ENCODE peak calls at places on chromosomes 11 and 22, in ten cellular contexts. P, N, V, J, R, X, E, Z, M and F are unnamed samples.

GRCh38 chr11:76469141-76469540 is 24.3 kb downstream of the EMSY start:
- DNase-seq in V (no peak), Z (no peak), E (no peak), M (no peak), N (no peak), R (no peak), J (no peak), P (no peak), X (no peak), F (no peak)

GRCh38 chr11:8297781-8298440 is 34.2 kb upstream of the LMO1 start:
- DNase-seq in N (no peak), X (no peak), M (no peak), P (no peak), J (no peak), E (no peak), Z (no peak), R (no peak), V (no peak), F (no peak)

GRCh38 chr11:9130297-9130696 is 38.9 kb upstream of the SCUBE2 start:
- DNase-seq in J (no peak), E (no peak), P (no peak), N (no peak), M (no peak), Z (no peak), V (no peak), X (no peak), R (no peak), F (no peak)

GRCh38 chr22:37169412-37169811 is 18.6 kb downstream of the C1QTNF6 start:
- DNase-seq in V (no peak), E (no peak), N (peak; percentile 10), R (no peak), M (no peak), P (no peak), J (no peak), Z (no peak), X (no peak), F (no peak)

GRCh38 chr22:22811016-22812009 is 76.3 kb upstream of the IGLL5 start:
- DNase-seq in V (no peak), P (no peak), J (no peak), X (no peak), R (no peak), E (no peak), Z (no peak), N (no peak), M (no peak), F (no peak)

GRCh38 chr11:69052343-69053168 is 3.8 kb downstream of the TPCN2 start:
- DNase-seq in N (no peak), M (no peak), X (peak; percentile 25), Z (no peak), E (no peak), P (no peak), J (no peak), V (no peak), R (no peak), F (no peak)

GRCh38 chr11:79152511-79152910 is 288.3 kb downstream of the TENM4 start:
- DNase-seq in X (no peak), V (no peak), J (no peak), P (no peak), Z (no peak), E (no peak), M (no peak), N (no peak), R (peak; percentile 49), F (no peak)

GRCh38 chr22:49014227-49015201 is 813.2 kb downstream of the BRD1 start:
- DNase-seq in Z (no peak), V (no peak), E (no peak), N (peak; percentile 38), J (no peak), R (no peak), M (no peak), X (no peak), P (no peak), F (no peak)

GRCh38 chr22:19791243-19791642 is 30.7 kb downstream of the TBX1 start:
- DNase-seq in Z (no peak), X (no peak), M (no peak), N (no peak), V (no peak), E (no peak), J (no peak), P (no peak), R (no peak), F (no peak)

GRCh38 chr22:31206896-31207687 is 5.0 kb upstream of the LIMK2 start:
- DNase-seq in P (no peak), X (no peak), V (no peak), R (no peak), N (peak; percentile 90), J (peak; percentile 69), Z (no peak), E (no peak), M (no peak), F (no peak)

GRCh38 chr11:35390737-35391682 is 28.3 kb downstream of the SLC1A2 start:
- DNase-seq in R (peak; percentile 68), Z (no peak), E (no peak), V (no peak), M (no peak), J (peak; percentile 71), X (no peak), P (no peak), N (no peak), F (no peak)

GRCh38 chr11:34302046-34302921 is 55.5 kb downstream of the ABTB2 start:
- DNase-seq in P (no peak), J (peak; percentile 77), X (no peak), R (peak; percentile 100), Z (no peak), V (no peak), N (no peak), M (no peak), E (no peak), F (no peak)

GRCh38 chr22:31828739-31829138 is 74.9 kb downstream of the DEPDC5 start:
- DNase-seq in N (no peak), Z (no peak), J (peak; percentile 2), E (no peak), X (no peak), R (no peak), P (no peak), V (no peak), M (no peak), F (no peak)

GRCh38 chr22:32533265-32534068 is 58.9 kb downstream of the FBXO7 start:
- DNase-seq in X (no peak), J (no peak), P (no peak), Z (no peak), M (no peak), N (no peak), V (no peak), E (no peak), R (peak; percentile 62), F (no peak)

GRCh38 chr22:46795845-46796565 is 33.6 kb downstream of the TBC1D22A start:
- DNase-seq in M (no peak), V (no peak), X (no peak), P (no peak), R (no peak), N (no peak), Z (no peak), E (no peak), J (no peak), F (no peak)

GRCh38 chr11:33636104-33636503 is 64.5 kb downstream of the C11orf91 start:
- DNase-seq in X (no peak), Z (no peak), J (peak; percentile 95), N (peak; percentile 56), P (no peak), R (no peak), V (no peak), M (no peak), E (no peak), F (no peak)

GRCh38 chr11:37788141-37788877 is 1190.3 kb upstream of the RAG2 start:
- DNase-seq in P (no peak), X (no peak), R (peak; percentile 98), Z (no peak), N (no peak), J (peak; percentile 96), M (no peak), V (no peak), E (no peak), F (no peak)

GRCh38 chr11:17102447-17102846 is 25.0 kb upstream of the RPS13 start:
- DNase-seq in R (no peak), N (no peak), X (no peak), E (no peak), Z (no peak), J (no peak), V (no peak), P (no peak), M (no peak), F (no peak)

GRCh38 chr11:71566081-71566620 is 788 bp downstream of the KRTAP5-10 start:
- DNase-seq in E (no peak), J (no peak), Z (no peak), M (no peak), R (no peak), V (no peak), X (no peak), N (no peak), P (no peak), F (no peak)

GRCh38 chr11:65870307-65870658 is 2.3 kb downstream of the EFEMP2 start:
- DNase-seq in P (no peak), R (no peak), V (no peak), N (peak; percentile 48), J (no peak), M (no peak), Z (peak; percentile 21), X (no peak), E (no peak), F (no peak)
- H3K27ac ChIP-seq in P (no peak overlapping the region), R (no peak overlapping the region), V (no peak overlapping the region), N (no peak overlapping the region), J (no peak overlapping the region), M (peak overlapping the region; percentile 0), Z (no peak overlapping the region), X (no peak overlapping the region), E (no peak overlapping the region), F (no peak overlapping the region)

GRCh38 chr22:17348464-17349103 is 20.7 kb upstream of the CECR2 start:
- DNase-seq in E (no peak), R (no peak), P (no peak), X (no peak), N (no peak), J (no peak), V (no peak), M (no peak), Z (no peak), F (no peak)
- H3K4me1 ChIP-seq in E (no peaks in the 10 kb centered on the region), R (no peaks in the 10 kb centered on the region), P (no peaks in the 10 kb centered on the region), X (no peaks in the 10 kb centered on the region), N (no peaks in the 10 kb centered on the region), J (no peaks in the 10 kb centered on the region), V (peaks cover 2% of the 10 kb centered on the region), M (no peaks in the 10 kb centered on the region), Z (no peaks in the 10 kb centered on the region), F (no peaks in the 10 kb centered on the region)

DNA sequence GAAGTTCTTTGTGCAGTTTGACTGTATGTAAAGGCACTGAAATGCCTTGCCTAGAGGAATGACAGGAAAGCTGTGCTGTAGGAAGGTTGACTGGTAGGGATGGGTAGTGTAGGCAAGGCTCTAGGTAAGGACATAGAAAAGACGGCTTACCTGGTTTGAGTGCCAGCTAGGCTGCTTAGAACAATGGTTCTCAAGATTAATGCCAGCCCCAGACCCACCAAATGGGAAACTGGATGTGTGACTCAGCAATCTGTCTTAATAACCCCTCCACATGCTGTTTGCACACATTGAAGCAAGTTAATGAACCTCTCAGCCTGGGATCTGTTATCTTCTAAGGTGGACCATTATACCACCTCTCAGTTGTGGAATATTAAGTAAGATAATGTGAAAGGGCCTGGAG is 3.7 kb downstream of the RPS3 start:
- DNase-seq in E (no peak), P (no peak), R (no peak), J (no peak), N (no peak), V (no peak), X (no peak), Z (no peak), M (no peak), F (no peak)
- H3K36me3 ChIP-seq in E (peaks cover 58% of the 10 kb centered on the region), P (peaks cover 47% of the 10 kb centered on the region), R (peaks cover 59% of the 10 kb centered on the region), J (peaks cover 55% of the 10 kb centered on the region), N (peaks cover 72% of the 10 kb centered on the region), V (peaks cover 52% of the 10 kb centered on the region), X (peaks cover 40% of the 10 kb centered on the region), Z (no peaks in the 10 kb centered on the region), M (peaks cover 13% of the 10 kb centered on the region), F (peaks cover 59% of the 10 kb centered on the region)

GRCh38 chr11:4017129-4017528 is 77.5 kb upstream of the RRM1 start:
- DNase-seq in R (no peak), P (no peak), Z (no peak), M (no peak), V (no peak), J (no peak), E (no peak), N (no peak), X (no peak), F (no peak)
- H3K27ac ChIP-seq in R (no peak overlapping the region), P (no peak overlapping the region), Z (no peak overlapping the region), M (no peak overlapping the region), V (no peak overlapping the region), J (no peak overlapping the region), E (no peak overlapping the region), N (no peak overlapping the region), X (no peak overlapping the region), F (no peak overlapping the region)